ENCODE peak calls at places on chromosomes 4 and X, in six cellular contexts. N is COLO829; G is activated effector memory CD4-positive, alpha-beta T cell treated with Interleukin-2 at 50 U/mL for 16 hours; E is cardiac fibroblast; X is mucosa of gallbladder; U is left ventricle myocardium superior. R is an unnamed sample.

GRCh38 chr4:169059294-169060201 is 49.5 kb upstream of the CBR4 start:
- DNase-seq in N (no peak), G (no peak), E (peak), X (no peak), U (peak), R (no peak)

GRCh38 chr4:3285558-3286334 is 7.1 kb upstream of the RGS12 start:
- DNase-seq in N (no peak), G (no peak), E (no peak), X (no peak), U (no peak), R (peak)

GRCh38 chr4:127545271-127545670 is 87.5 kb upstream of the INTU start:
- DNase-seq in N (no peak), G (no peak), E (no peak), X (no peak), U (no peak), R (no peak)

GRCh38 chr4:185384877-185385465 is 10.8 kb downstream of the LRP2BP start:
- DNase-seq in N (no peak), G (no peak), E (peak), X (no peak), U (no peak), R (peak)

GRCh38 chr4:175443547-175443946 is 368.5 kb downstream of the GPM6A start:
- DNase-seq in N (no peak), G (no peak), E (no peak), X (no peak), U (no peak), R (no peak)

GRCh38 chr4:154491731-154492249 is at the start of gene DCHS2:
- DNase-seq in N (no peak), G (no peak), E (no peak), X (peak), U (peak), R (peak)

GRCh38 chr4:3462790-3463415 is at the start of gene DOK7:
- DNase-seq in N (no peak), G (no peak), E (no peak), X (no peak), U (peak), R (no peak)

GRCh38 chrX:12946838-12947544 is 27.9 kb upstream of the TMSB4X start:
- DNase-seq in N (peak), G (peak), E (peak), X (peak), U (no peak), R (peak)

GRCh38 chr4:38151870-38152269 is 191.7 kb downstream of the PTTG2 start:
- DNase-seq in N (no peak), G (no peak), E (no peak), X (no peak), U (no peak), R (no peak)

GRCh38 chr4:109213056-109213455 is 89.4 kb downstream of the COL25A1 start:
- DNase-seq in N (no peak), G (no peak), E (no peak), X (no peak), U (no peak), R (no peak)

GRCh38 chr4:40960926-40961325 is 211.2 kb downstream of the NSUN7 start:
- DNase-seq in N (no peak), G (no peak), E (no peak), X (no peak), U (no peak), R (no peak)

GRCh38 chr4:574346-575161 is 1.5 kb downstream of the TMEM271 start:
- DNase-seq in N (no peak), G (no peak), E (no peak), X (no peak), U (no peak), R (no peak)

GRCh38 chrX:93585661-93586060 is 87.7 kb downstream of the NAP1L3 start:
- DNase-seq in N (no peak), G (no peak), E (no peak), X (no peak), U (no peak), R (no peak)

GRCh38 chr4:158858410-158859189 is 89.8 kb downstream of the FNIP2 start:
- DNase-seq in N (peak), G (no peak), E (no peak), X (no peak), U (no peak), R (no peak)

GRCh38 chrX:151396042-151396826 is 772 bp upstream of the VMA21 start:
- DNase-seq in N (no peak), G (peak), E (no peak), X (no peak), U (peak), R (peak)

GRCh38 chr4:2757426-2757825 is 1.3 kb upstream of the TNIP2 start:
- DNase-seq in N (no peak), G (no peak), E (no peak), X (no peak), U (no peak), R (no peak)

GRCh38 chr4:78651250-78651860 is 99.8 kb downstream of the ANXA3 start:
- DNase-seq in N (no peak), G (no peak), E (no peak), X (no peak), U (no peak), R (no peak)

GRCh38 chr4:5658992-5659391 is 49.4 kb downstream of the EVC2 start:
- DNase-seq in N (no peak), G (no peak), E (no peak), X (no peak), U (no peak), R (no peak)

GRCh38 chr4:25172964-25173917 is 13.0 kb upstream of the SEPSECS start:
- DNase-seq in N (peak), G (no peak), E (peak), X (peak), U (no peak), R (peak)

GRCh38 chr4:74464291-74464690 is 19.4 kb downstream of the AREG start:
- DNase-seq in N (no peak), G (no peak), E (peak), X (no peak), U (no peak), R (no peak)

GRCh38 chr4:106365613-106366012 is 3.0 kb downstream of the GIMD1 start:
- DNase-seq in N (peak), G (no peak), E (peak), X (peak), U (no peak), R (peak)

GRCh38 chrX:39736219-39737211 is 361.2 kb downstream of the BCOR start:
- DNase-seq in N (peak), G (no peak), E (peak), X (peak), U (peak), R (no peak)

GRCh38 chr4:43837171-43837570 is 611.4 kb downstream of the KCTD8 start:
- DNase-seq in N (no peak), G (no peak), E (no peak), X (no peak), U (no peak), R (no peak)